ENCODE peak calls at places on chromosomes 7 and 10, in four cellular contexts. L, R, T and H are unnamed samples.
A peak's percentile ranks its signal among the peaks of the same experiment; 100 is the strongest.

GRCh38 chr10:122242266-122242665 is 28.8 kb upstream of the BTBD16 start:
- DNase-seq in L (no peak), R (no peak), T (no peak), H (no peak)

GRCh38 chr7:28411876-28412662 is at the start of gene CREB5:
- DNase-seq in L (no peak), R (no peak), T (no peak), H (no peak)

GRCh38 chr7:122790132-122790531 is 87.4 kb upstream of the RNF148 start:
- DNase-seq in L (no peak), R (no peak), T (no peak), H (no peak)

GRCh38 chr10:2380218-2380617 is 642.9 kb upstream of the ADARB2 start:
- DNase-seq in L (no peak), R (no peak), T (no peak), H (no peak)

GRCh38 chr7:129279757-129280156 is 54.9 kb downstream of the AHCYL2 start:
- DNase-seq in L (no peak), R (no peak), T (no peak), H (no peak)

GRCh38 chr10:123309740-123310139 is 155.5 kb downstream of the BUB3 start:
- DNase-seq in L (no peak), R (no peak), T (no peak), H (no peak)

GRCh38 chr10:103476046-103476768 is 2.8 kb downstream of the CALHM3 start:
- DNase-seq in L (no peak), R (no peak), T (no peak), H (no peak)

GRCh38 chr10:15027741-15028140 is 16.0 kb upstream of the OLAH start:
- DNase-seq in L (no peak), R (no peak), T (no peak), H (no peak)

GRCh38 chr10:86164912-86165311 is 201.7 kb downstream of the GRID1 start:
- DNase-seq in L (no peak), R (no peak), T (no peak), H (no peak)

GRCh38 chr7:106462914-106463482 is 178.2 kb upstream of the NAMPT start:
- DNase-seq in L (no peak), R (no peak), T (no peak), H (no peak)

GRCh38 chr7:129779602-129780256 is 168.2 kb downstream of the NRF1 start:
- DNase-seq in L (no peak), R (no peak), T (no peak), H (no peak)

GRCh38 chr7:121547341-121548092 is 151.4 kb upstream of the FAM3C start:
- DNase-seq in L (peak; percentile 51), R (no peak), T (no peak), H (no peak)

GRCh38 chr7:43273939-43274719 is 161.7 kb downstream of the HECW1 start:
- DNase-seq in L (no peak), R (no peak), T (no peak), H (no peak)

GRCh38 chr7:10412426-10413019 is 561.1 kb upstream of the PHF14 start:
- DNase-seq in L (peak; percentile 3), R (no peak), T (no peak), H (no peak)

GRCh38 chr7:8117195-8117594 is 144.8 kb downstream of the ICA1 start:
- DNase-seq in L (no peak), R (no peak), T (no peak), H (no peak)

GRCh38 chr7:86282014-86282682 is 361.6 kb upstream of the GRM3 start:
- DNase-seq in L (no peak), R (peak; percentile 2), T (no peak), H (no peak)

GRCh38 chr10:97074256-97075145 is 111.3 kb downstream of the SLIT1 start:
- DNase-seq in L (no peak), R (no peak), T (no peak), H (no peak)

GRCh38 chr10:97140887-97141745 is 44.6 kb downstream of the SLIT1 start:
- DNase-seq in L (no peak), R (no peak), T (no peak), H (no peak)

GRCh38 chr10:62095341-62096071 is 173.1 kb downstream of the RTKN2 start:
- DNase-seq in L (no peak), R (no peak), T (no peak), H (no peak)

GRCh38 chr10:36602374-36602773 is 523.0 kb upstream of the ANKRD30A start:
- DNase-seq in L (peak; percentile 40), R (no peak), T (no peak), H (no peak)

GRCh38 chr7:25314094-25314708 is 85.9 kb upstream of the NPVF start:
- DNase-seq in L (no peak), R (no peak), T (no peak), H (no peak)

GRCh38 chr10:106672517-106673175 is 491.9 kb downstream of the SORCS1 start:
- DNase-seq in L (no peak), R (no peak), T (no peak), H (no peak)

GRCh38 chr7:105238198-105238765 is 150.4 kb downstream of the SRPK2 start:
- DNase-seq in L (no peak), R (no peak), T (no peak), H (no peak)

GRCh38 chr10:84076540-84077195 is 62.6 kb upstream of the GHITM start:
- DNase-seq in L (peak; percentile 24), R (no peak), T (no peak), H (no peak)

GRCh38 chr7:4837814-4838625 is 23.8 kb downstream of the PAPOLB start:
- DNase-seq in L (no peak), R (no peak), T (no peak), H (peak; percentile 43)

GRCh38 chr10:84238909-84239308 is 2.4 kb downstream of the LRIT1 start:
- DNase-seq in L (peak; percentile 52), R (no peak), T (no peak), H (no peak)